ENCODE peak calls at places on chromosome 9, in ten cellular contexts. H is stomach; E is tibial artery; Z is mammary epithelial cell; S is IMR-90; I is tibial nerve; K is astrocyte; P is CD8-positive, alpha-beta T cell; L is breast epithelium; M is Panc1. B is an unnamed sample.
A peak's percentile ranks its signal among the peaks of the same experiment; 100 is the strongest.

GRCh38 chr9:85344901-85345300 is 396.9 kb downstream of the AGTPBP1 start:
- DNase-seq in I (no peak), S (no peak), L (no peak), Z (peak; percentile 53), E (no peak), H (no peak), M (no peak), P (no peak), K (no peak), B (peak; percentile 32)

GRCh38 chr9:115633099-115633498 is 515.1 kb upstream of the TNC start:
- DNase-seq in Z (peak; percentile 89), P (no peak), M (no peak), I (no peak), E (no peak), S (peak; percentile 33), L (no peak), H (no peak), K (peak; percentile 98), B (peak; percentile 79)

GRCh38 chr9:131407717-131408195 is 13.9 kb downstream of the PRRC2B start:
- DNase-seq in M (no peak), I (no peak), H (no peak), E (peak; percentile 71), L (no peak), Z (peak; percentile 73), S (no peak), K (no peak), P (no peak), B (peak; percentile 67)

GRCh38 chr9:132834343-132834742 is 43.7 kb downstream of the AK8 start:
- DNase-seq in I (no peak), L (no peak), P (no peak), E (no peak), Z (no peak), H (no peak), K (no peak), M (no peak), S (no peak), B (peak; percentile 21)

GRCh38 chr9:99998266-99998665 is 91.8 kb downstream of the STX17 start:
- DNase-seq in E (no peak), P (no peak), I (no peak), L (no peak), K (no peak), H (no peak), S (no peak), Z (no peak), M (no peak), B (no peak)

GRCh38 chr9:130199605-130200004 is 27.4 kb downstream of the NCS1 start:
- DNase-seq in H (no peak), S (peak; percentile 87), E (no peak), I (no peak), P (no peak), Z (peak; percentile 78), K (peak; percentile 95), L (no peak), M (no peak), B (peak; percentile 97)

GRCh38 chr9:117232266-117232665 is 182.6 kb downstream of the ASTN2 start:
- DNase-seq in K (no peak), P (no peak), I (no peak), M (no peak), E (no peak), L (no peak), Z (no peak), S (no peak), H (no peak), B (no peak)

GRCh38 chr9:130024597-130024994 is 18.4 kb downstream of the FNBP1 start:
- DNase-seq in M (peak; percentile 85), S (peak; percentile 47), I (no peak), L (no peak), K (peak; percentile 60), H (no peak), E (no peak), Z (peak; percentile 73), P (no peak), B (no peak)

GRCh38 chr9:1235650-1236401 is 185.7 kb downstream of the DMRT2 start:
- DNase-seq in Z (no peak), K (no peak), L (no peak), M (no peak), P (no peak), S (no peak), I (no peak), E (no peak), H (no peak), B (no peak)

GRCh38 chr9:133226219-133227171 is 17.4 kb upstream of the OBP2B start:
- DNase-seq in S (no peak), L (peak; percentile 48), I (no peak), P (no peak), H (peak; percentile 13), E (peak; percentile 40), Z (no peak), K (no peak), M (no peak), B (no peak)

GRCh38 chr9:133023117-133023890 is 7.5 kb upstream of the GTF3C5 start:
- DNase-seq in M (no peak), I (no peak), E (no peak), S (no peak), K (no peak), L (no peak), Z (no peak), H (peak; percentile 36), P (peak; percentile 19), B (no peak)

GRCh38 chr9:107175039-107175438 is 108.0 kb upstream of the RAD23B start:
- DNase-seq in Z (no peak), M (no peak), S (no peak), E (no peak), I (no peak), K (no peak), H (peak; percentile 29), L (no peak), P (no peak), B (no peak)

GRCh38 chr9:79572032-79572890 is 496 bp downstream of the TLE4 start:
- DNase-seq in K (no peak), H (peak; percentile 59), Z (peak; percentile 50), S (peak; percentile 40), L (no peak), E (peak; percentile 69), P (peak; percentile 21), M (no peak), I (no peak), B (peak; percentile 26)

GRCh38 chr9:71968541-71969090 is 57.2 kb downstream of the C9orf85 start:
- DNase-seq in L (no peak), K (no peak), E (no peak), P (no peak), H (no peak), I (no peak), M (no peak), Z (no peak), S (no peak), B (no peak)

GRCh38 chr9:5799314-5799713 is 33.6 kb downstream of the ERMP1 start:
- DNase-seq in H (no peak), L (no peak), M (peak; percentile 4), I (peak; percentile 13), Z (peak; percentile 42), S (peak; percentile 59), K (peak; percentile 23), E (no peak), P (no peak), B (peak; percentile 32)

GRCh38 chr9:129558551-129559505 is 62.1 kb downstream of the C9orf50 start:
- DNase-seq in K (no peak), H (peak; percentile 61), E (no peak), S (no peak), L (no peak), Z (no peak), P (no peak), I (no peak), M (no peak), B (no peak)

GRCh38 chr9:111610149-111610548 is 10.7 kb upstream of the PTGR1 start:
- DNase-seq in H (no peak), S (no peak), M (no peak), Z (no peak), K (no peak), P (no peak), L (no peak), I (no peak), E (no peak), B (no peak)

GRCh38 chr9:121581775-121582600 is 69.4 kb upstream of the DAB2IP start:
- DNase-seq in H (no peak), L (no peak), M (no peak), K (no peak), E (no peak), P (no peak), Z (no peak), S (no peak), I (no peak), B (no peak)

GRCh38 chr9:3497406-3497805 is 28.4 kb downstream of the RFX3 start:
- DNase-seq in E (no peak), P (no peak), H (no peak), M (no peak), K (peak; percentile 74), Z (peak; percentile 39), I (no peak), S (peak; percentile 73), L (no peak), B (peak; percentile 40)

GRCh38 chr9:117314021-117314420 is 100.8 kb downstream of the ASTN2 start:
- DNase-seq in I (no peak), S (no peak), H (no peak), M (no peak), E (no peak), P (no peak), Z (no peak), L (no peak), K (no peak), B (no peak)

GRCh38 chr9:76856016-76856415 is 49.9 kb downstream of the PRUNE2 start:
- DNase-seq in K (no peak), H (no peak), P (no peak), Z (no peak), M (no peak), I (no peak), S (no peak), L (no peak), E (no peak), B (no peak)

GRCh38 chr9:27336829-27337228 is 39.9 kb upstream of the EQTN start:
- DNase-seq in P (no peak), M (no peak), I (no peak), L (no peak), K (no peak), S (no peak), E (no peak), Z (no peak), H (no peak), B (no peak)
- H3K27ac ChIP-seq in P (no peak overlapping the region), M (no peak overlapping the region), I (peak overlapping the region; percentile 68), L (peak overlapping the region; percentile 71), K (no peak overlapping the region), S (no peak overlapping the region), E (peak overlapping the region; percentile 67), Z (no peak overlapping the region), H (no peak overlapping the region), B (no peak overlapping the region)

GRCh38 chr9:13901176-13901575 is 412.8 kb downstream of the NFIB start:
- DNase-seq in Z (no peak), P (no peak), H (no peak), I (no peak), S (no peak), K (no peak), M (no peak), L (no peak), E (no peak), B (no peak)
- H3K4me1 ChIP-seq in Z (peaks cover 20% of the 10 kb centered on the region), P (no peaks in the 10 kb centered on the region), H (no peaks in the 10 kb centered on the region), I (no peaks in the 10 kb centered on the region), S (no peaks in the 10 kb centered on the region), K (no peaks in the 10 kb centered on the region), M (no peaks in the 10 kb centered on the region), L (no peaks in the 10 kb centered on the region), E (no peaks in the 10 kb centered on the region), B (peaks cover 25% of the 10 kb centered on the region)

GRCh38 chr9:136297766-136298735 is 5.8 kb downstream of the CCDC187 start:
- DNase-seq in L (no peak), Z (no peak), H (no peak), E (no peak), M (no peak), K (no peak), P (no peak), S (no peak), I (no peak), B (no peak)
- H3K27ac ChIP-seq in L (no peak overlapping the region), Z (no peak overlapping the region), H (peak overlapping the region; percentile 72), E (no peak overlapping the region), M (no peak overlapping the region), K (no peak overlapping the region), P (no peak overlapping the region), S (no peak overlapping the region), I (no peak overlapping the region), B (no peak overlapping the region)

GRCh38 chr9:109088221-109088620 is 31.5 kb downstream of the TMEM245 start:
- DNase-seq in L (no peak), K (no peak), M (no peak), H (no peak), I (no peak), Z (no peak), E (no peak), P (no peak), S (peak; percentile 47), B (peak; percentile 35)
- H3K4me1 ChIP-seq in L (no peaks in the 10 kb centered on the region), K (no peaks in the 10 kb centered on the region), M (no peaks in the 10 kb centered on the region), H (peaks cover 20% of the 10 kb centered on the region), I (no peaks in the 10 kb centered on the region), Z (no peaks in the 10 kb centered on the region), E (no peaks in the 10 kb centered on the region), P (no peaks in the 10 kb centered on the region), S (no peaks in the 10 kb centered on the region), B (no peaks in the 10 kb centered on the region)

B was measured in foreskin keratinocyte.